ENCODE peak calls at places on chromosomes 7 and 10, in four cellular contexts. Z is lower lobe of right lung, Q is AG04450, X is fibroblast of mammary gland. R is an unnamed sample.

GRCh38 chr10:96441126-96441905 is 72.4 kb downstream of the TLL2 start:
- DNase-seq in Z (no peak), Q (no peak), X (no peak), R (no peak)

GRCh38 chr7:1297476-1297972 is 64.9 kb downstream of the UNCX start:
- DNase-seq in Z (no peak), Q (no peak), X (no peak), R (no peak)

GRCh38 chr7:32524631-32525030 is 29.3 kb downstream of the AVL9 start:
- DNase-seq in Z (no peak), Q (no peak), X (no peak), R (no peak)

GRCh38 chr7:100119701-100120517 is 475 bp downstream of the CNPY4 start:
- DNase-seq in Z (peak; percentile 56), Q (no peak), X (peak; percentile 64), R (no peak)

GRCh38 chr10:124012991-124013390 is 80.4 kb downstream of the CHST15 start:
- DNase-seq in Z (peak; percentile 11), Q (no peak), X (no peak), R (no peak)

GRCh38 chr10:50552308-50552707 is 71.4 kb downstream of the SGMS1 start:
- DNase-seq in Z (no peak), Q (peak; percentile 94), X (peak; percentile 77), R (no peak)

GRCh38 chr10:13767721-13768178 is 181.0 kb downstream of the PRPF18 start:
- DNase-seq in Z (no peak), Q (no peak), X (no peak), R (no peak)

GRCh38 chr10:69814251-69814650 is 12.5 kb downstream of the COL13A1 start:
- DNase-seq in Z (no peak), Q (no peak), X (no peak), R (no peak)

GRCh38 chr10:101122270-101123084 is 8.6 kb upstream of the TLX1 start:
- DNase-seq in Z (no peak), Q (no peak), X (no peak), R (no peak)

GRCh38 chr7:30041526-30042269 is 13.5 kb downstream of the PLEKHA8 start:
- DNase-seq in Z (no peak), Q (no peak), X (no peak), R (no peak)

GRCh38 chr7:360454-361100 is 70.6 kb downstream of the FOXL3 start:
- DNase-seq in Z (peak; percentile 35), Q (no peak), X (no peak), R (no peak)

GRCh38 chr7:767941-768729 is 41.1 kb upstream of the PRKAR1B start:
- DNase-seq in Z (no peak), Q (no peak), X (peak; percentile 97), R (no peak)

GRCh38 chr7:70285854-70286253 is 687.6 kb downstream of the AUTS2 start:
- DNase-seq in Z (no peak), Q (no peak), X (no peak), R (no peak)

DNA sequence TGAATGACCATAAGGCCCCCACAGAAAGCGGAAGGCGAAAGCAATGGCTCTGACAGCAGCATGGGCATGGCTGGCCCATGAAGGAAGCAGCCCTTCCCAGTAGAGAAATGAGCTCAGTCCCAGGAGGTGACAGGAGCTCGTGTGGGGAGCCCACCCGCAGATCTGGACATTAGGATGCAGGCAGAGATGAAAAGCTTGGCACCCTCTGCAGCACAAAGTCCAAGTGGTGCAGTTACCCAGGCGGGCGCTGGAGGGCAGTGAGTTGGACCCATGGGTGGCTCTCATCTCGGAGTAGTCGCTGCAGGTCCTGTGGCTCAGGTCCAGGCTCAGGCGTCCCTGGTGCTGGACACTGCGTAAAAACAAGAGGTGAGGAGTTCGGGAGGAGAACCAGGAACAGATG is 109.0 kb downstream of the DLG5 start:
- DNase-seq in Z (peak; percentile 31), Q (no peak), X (no peak), R (no peak)
- TF ChIP-seq CTCF in Z (no peak), Q (no peak), X (no peak), R (no peak)

GRCh38 chr10:81065474-81065873 is 527.8 kb downstream of the SH2D4B start:
- DNase-seq in Z (no peak), Q (no peak), X (no peak), R (no peak)

GRCh38 chr10:81071087-81071796 is 533.5 kb downstream of the SH2D4B start:
- DNase-seq in Z (no peak), Q (no peak), X (no peak), R (no peak)

GRCh38 chr10:81073155-81073554 is 535.5 kb downstream of the SH2D4B start:
- DNase-seq in Z (no peak), Q (no peak), X (no peak), R (no peak)

DNA sequence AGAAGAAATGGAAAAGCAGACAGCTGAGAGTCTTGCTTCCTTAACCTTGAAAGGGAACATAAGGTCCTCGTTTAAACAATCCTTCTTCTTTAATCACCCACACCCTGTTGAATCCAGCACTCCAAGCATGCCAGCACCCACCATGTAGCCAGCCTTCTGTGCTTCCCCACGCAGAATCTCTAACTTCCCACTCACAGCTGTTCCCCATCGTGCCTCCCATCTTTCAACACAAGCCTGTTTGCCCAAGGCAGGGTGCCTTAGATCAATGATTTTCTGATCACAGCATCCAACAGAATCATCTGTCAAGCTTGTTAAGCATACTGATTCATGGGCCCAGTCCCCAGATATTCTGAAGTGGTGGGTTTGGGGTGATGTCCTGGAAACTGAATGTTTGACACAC is 530.7 kb downstream of the SH2D4B start:
- DNase-seq in Z (no peak), Q (no peak), X (no peak), R (no peak)
- TF ChIP-seq CTCF in Z (no peak), Q (no peak), X (no peak), R (no peak)

GRCh38 chr10:24341897-24342296 is 133.0 kb downstream of the KIAA1217 start:
- DNase-seq in Z (no peak), Q (no peak), X (no peak), R (no peak)
- TF ChIP-seq CTCF in Z (no peak), Q (no peak), X (no peak), R (no peak)

GRCh38 chr10:116627386-116627933 is 6.7 kb downstream of the PNLIPRP2 start:
- DNase-seq in Z (no peak), Q (no peak), X (no peak), R (peak; percentile 45)
- TF ChIP-seq CTCF in Z (peak; percentile 43), Q (peak; percentile 45), X (no peak), R (peak; percentile 74)

GRCh38 chr10:113216068-113216467 is 266.0 kb downstream of the TCF7L2 start:
- DNase-seq in Z (no peak), Q (no peak), X (no peak), R (no peak)
- TF ChIP-seq CTCF in Z (no peak), Q (no peak), X (no peak), R (peak; percentile 35)

GRCh38 chr7:17274551-17275245 is 23.8 kb upstream of the AHR start:
- DNase-seq in Z (no peak), Q (no peak), X (peak; percentile 54), R (no peak)

GRCh38 chr7:17279081-17279480 is 19.4 kb upstream of the AHR start:
- DNase-seq in Z (no peak), Q (no peak), X (no peak), R (no peak)

GRCh38 chr7:17275749-17276671 is 22.4 kb upstream of the AHR start:
- DNase-seq in Z (no peak), Q (peak; percentile 79), X (peak; percentile 93), R (no peak)
- TF ChIP-seq CTCF in Z (no peak), Q (no peak), X (no peak), R (no peak)

R was measured in progenitor cell of endocrine pancreas.